ENCODE peak calls at places on chromosomes 3 and 15, in ten cellular contexts. J is right lobe of liver, C is B cell, T is stomach, Z is fibroblast of mammary gland, N is endothelial cell, E is OCI-LY7, A is heart right ventricle, K is tibial artery, H is thoracic aorta. R is an unnamed sample.

GRCh38 chr3:53865732-53866499 is 16.0 kb downstream of the ACTR8 start:
- DNase-seq in C (no peak), T (no peak), E (no peak), H (no peak), J (no peak), Z (no peak), K (no peak), A (no peak), N (no peak), R (no peak)

GRCh38 chr3:100796556-100796955 is 87.3 kb downstream of the TFG start:
- DNase-seq in Z (peak; percentile 54), C (no peak), J (no peak), A (no peak), N (no peak), H (no peak), E (peak; percentile 8), K (no peak), T (no peak), R (no peak)

GRCh38 chr3:124812291-124813265 is 74.6 kb downstream of the ITGB5 start:
- DNase-seq in E (no peak), A (peak; percentile 71), T (peak; percentile 64), K (peak; percentile 93), N (no peak), Z (peak; percentile 100), H (peak; percentile 67), C (no peak), J (peak; percentile 84), R (peak; percentile 53)

GRCh38 chr3:170563712-170564423 is 22.0 kb downstream of the SLC7A14 start:
- DNase-seq in H (no peak), N (no peak), J (no peak), A (no peak), Z (peak; percentile 73), T (no peak), C (no peak), E (no peak), K (no peak), R (no peak)

GRCh38 chr3:127750226-127751031 is 71.9 kb downstream of the MGLL start:
- DNase-seq in E (peak; percentile 60), Z (peak; percentile 94), A (no peak), H (no peak), N (no peak), C (peak; percentile 38), J (no peak), K (no peak), T (no peak), R (no peak)

GRCh38 chr3:143832433-143832832 is 15.8 kb downstream of the SLC9A9 start:
- DNase-seq in H (no peak), E (no peak), J (no peak), A (no peak), N (no peak), C (no peak), T (no peak), Z (peak; percentile 61), K (no peak), R (no peak)

GRCh38 chr15:60788514-60789091 is 309.7 kb upstream of the ICE2 start:
- DNase-seq in E (no peak), J (no peak), A (no peak), N (no peak), Z (peak; percentile 59), T (no peak), K (no peak), H (no peak), C (no peak), R (no peak)

GRCh38 chr3:45234250-45234649 is 8.2 kb upstream of the TMEM158 start:
- DNase-seq in K (no peak), T (no peak), C (no peak), N (no peak), A (no peak), E (no peak), H (no peak), Z (no peak), J (no peak), R (no peak)

DNA sequence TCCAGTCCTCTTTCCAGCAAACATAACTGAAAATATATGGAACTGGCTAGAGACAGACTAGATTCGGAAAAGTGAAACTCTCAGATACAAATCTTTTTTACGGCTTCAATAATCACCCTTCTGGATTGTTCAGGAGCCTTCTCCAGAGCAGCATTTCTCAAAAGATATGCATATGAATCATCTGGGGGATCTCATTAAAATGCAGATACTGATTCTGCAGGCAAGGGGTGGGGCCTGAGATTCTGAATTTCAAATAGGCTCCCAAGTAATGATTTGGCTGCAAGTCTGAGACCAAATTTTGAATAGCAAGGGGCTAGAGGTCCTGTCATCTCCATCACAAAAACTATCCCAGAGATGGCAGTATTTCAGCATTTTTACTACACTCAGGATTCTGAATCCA is 165.4 kb downstream of the CTNNB1 start:
- DNase-seq in N (no peak), H (no peak), T (no peak), Z (no peak), K (no peak), A (no peak), C (no peak), J (no peak), E (no peak), R (no peak)
- TF ChIP-seq CTCF in N (no peak), H (no peak), T (no peak), Z (no peak), K (no peak), A (no peak), C (no peak), J (no peak), E (no peak), R (no peak)

GRCh38 chr3:16060945-16061344 is 113.5 kb upstream of the GALNT15 start:
- DNase-seq in T (no peak), K (peak; percentile 87), N (no peak), H (no peak), E (no peak), A (no peak), C (no peak), Z (peak; percentile 98), J (no peak), R (no peak)

GRCh38 chr3:16059700-16060357 is 114.7 kb upstream of the GALNT15 start:
- DNase-seq in K (no peak), J (no peak), T (no peak), Z (no peak), A (no peak), N (no peak), C (no peak), H (no peak), E (no peak), R (no peak)

GRCh38 chr3:16061491-16061890 is 113.0 kb upstream of the GALNT15 start:
- DNase-seq in N (no peak), E (no peak), H (no peak), A (no peak), T (no peak), C (no peak), J (no peak), Z (peak; percentile 78), K (no peak), R (no peak)

GRCh38 chr3:16059081-16059537 is 115.4 kb upstream of the GALNT15 start:
- DNase-seq in T (no peak), C (no peak), A (no peak), Z (peak; percentile 49), K (no peak), E (no peak), N (no peak), J (no peak), H (no peak), R (no peak)

DNA sequence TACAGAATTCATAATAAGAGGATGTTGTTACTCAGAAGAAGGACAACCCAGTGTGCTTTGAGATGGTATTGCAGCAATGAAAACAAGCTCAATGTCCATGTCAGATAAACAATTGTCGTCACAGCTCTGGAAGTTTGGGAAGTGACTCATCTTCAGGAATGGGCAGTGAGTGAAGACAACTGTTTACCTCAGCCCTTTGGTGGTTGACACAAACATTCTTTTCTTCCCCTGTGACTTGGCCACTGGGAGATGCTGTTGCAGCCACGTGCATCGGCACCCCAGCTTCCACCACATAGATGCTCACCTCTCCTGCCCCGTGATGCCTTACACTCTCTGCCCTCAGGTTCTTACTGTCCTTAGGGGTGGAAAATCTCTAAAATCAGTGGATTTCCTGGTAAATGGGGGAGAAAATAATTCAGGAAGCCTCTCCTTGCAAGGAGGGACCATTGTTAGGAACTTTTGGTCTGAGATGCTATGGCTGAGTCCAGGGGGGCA is 114.1 kb upstream of the GALNT15 start:
- DNase-seq in Z (peak; percentile 100), A (no peak), E (no peak), T (no peak), C (no peak), H (peak; percentile 39), J (peak; percentile 48), K (peak; percentile 89), N (peak; percentile 8), R (peak; percentile 77)
- TF ChIP-seq CTCF in Z (peak; percentile 4), A (no peak), E (no peak), T (no peak), C (no peak), H (no peak), J (no peak), K (peak; percentile 44), N (no peak), R (no peak)

GRCh38 chr3:12612514-12613226 is 51.2 kb downstream of the RAF1 start:
- DNase-seq in C (no peak), Z (no peak), N (no peak), H (no peak), E (no peak), J (no peak), K (no peak), A (no peak), T (no peak), R (no peak)

GRCh38 chr3:12611117-12611516 is 52.8 kb downstream of the RAF1 start:
- DNase-seq in C (no peak), N (no peak), J (no peak), A (no peak), T (no peak), H (no peak), E (no peak), K (no peak), Z (peak; percentile 31), R (no peak)

GRCh38 chr3:12613250-12613649 is 50.7 kb downstream of the RAF1 start:
- DNase-seq in E (no peak), N (no peak), J (no peak), K (no peak), C (no peak), A (no peak), H (no peak), T (no peak), Z (no peak), R (no peak)

GRCh38 chr3:12618426-12618825 is 45.5 kb downstream of the RAF1 start:
- DNase-seq in E (no peak), H (no peak), K (no peak), N (no peak), A (no peak), T (no peak), Z (no peak), J (no peak), C (no peak), R (no peak)

DNA sequence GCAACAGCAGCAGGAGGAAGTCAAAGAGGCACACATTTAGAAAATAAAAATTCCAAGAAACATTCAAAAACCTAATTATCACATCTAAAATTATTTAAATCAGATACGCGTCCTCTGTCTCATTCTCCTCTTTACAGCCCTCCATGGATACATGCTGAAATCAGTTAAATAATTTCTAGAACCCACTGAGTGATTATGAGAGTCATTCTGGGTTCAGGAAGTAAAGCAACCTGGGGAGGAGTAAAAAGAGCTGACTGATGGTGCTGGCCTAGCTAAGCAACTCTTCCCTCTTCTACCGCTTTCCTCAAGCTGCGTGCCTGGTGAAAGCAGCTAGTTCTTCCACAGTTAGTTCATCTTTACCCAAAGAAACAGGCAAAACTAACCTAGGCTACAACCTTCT is 48.7 kb downstream of the RAF1 start:
- DNase-seq in K (no peak), Z (no peak), E (no peak), J (no peak), H (no peak), N (no peak), A (no peak), C (no peak), T (no peak), R (no peak)
- TF ChIP-seq CTCF in K (no peak), Z (no peak), E (no peak), J (no peak), H (no peak), N (no peak), A (no peak), C (no peak), T (no peak), R (no peak)

DNA sequence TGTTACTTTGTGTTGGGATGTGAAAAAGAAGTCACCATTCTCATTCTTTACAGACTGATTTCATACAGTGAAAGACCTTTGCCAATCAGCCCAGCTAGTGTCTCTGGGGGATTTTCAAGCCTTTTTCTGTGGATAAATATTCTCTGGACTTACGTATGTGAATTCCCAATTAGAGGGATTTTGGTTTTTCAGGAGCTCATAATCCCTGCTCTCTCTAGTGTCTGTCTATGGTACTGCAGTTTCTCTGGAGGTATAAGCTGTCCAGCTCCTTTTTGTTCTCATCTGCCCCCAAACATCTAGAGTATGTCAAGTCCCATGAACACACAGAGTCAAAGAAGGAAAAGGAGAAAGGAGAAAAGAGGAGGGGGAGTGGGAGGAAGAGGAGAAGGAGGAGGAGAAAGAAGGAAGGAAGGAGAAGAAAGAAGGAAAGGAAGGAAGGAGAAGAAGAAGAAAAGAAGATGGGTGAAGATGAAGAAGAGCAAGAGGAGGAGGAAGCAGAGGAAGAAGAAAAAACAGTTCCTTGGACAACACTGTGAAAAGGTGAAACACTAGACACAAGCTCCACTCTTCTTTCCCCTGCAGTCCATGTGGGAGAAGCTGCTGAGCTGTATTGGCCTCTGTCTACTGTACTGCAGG is 218.6 kb downstream of the GREM1 start:
- DNase-seq in H (no peak), K (no peak), J (no peak), C (no peak), A (no peak), Z (peak; percentile 83), E (peak; percentile 34), T (no peak), N (no peak), R (peak; percentile 24)
- TF ChIP-seq CTCF in H (peak; percentile 60), K (peak; percentile 59), J (peak; percentile 76), C (peak; percentile 47), A (peak; percentile 50), Z (peak; percentile 81), E (peak; percentile 83), T (peak; percentile 13), N (peak; percentile 71), R (peak; percentile 58)

R was measured in Caco-2.